ENCODE peak calls at places on chromosomes 11 and 22, in six cellular contexts. P is mammary epithelial cell, L is MM.1S, U is GM23338, K is PC-3, V is Karpas-422. R is an unnamed sample. For H3K79me2, the result is how much of the 10 kb centered on the place peaks cover.

GRCh38 chr22:26975381-26975780 is 318.0 kb downstream of the MIAT start:
- DNase-seq in P (no peak), L (no peak), U (no peak), K (no peak), V (no peak), R (no peak)

GRCh38 chr11:11426226-11426915 is 73.3 kb upstream of the CSNK2A3 start:
- DNase-seq in P (peak), L (no peak), U (no peak), K (peak), V (no peak), R (no peak)

GRCh38 chr11:94046796-94047195 is 25.6 kb downstream of the HEPHL1 start:
- DNase-seq in P (peak), L (no peak), U (no peak), K (peak), V (no peak), R (no peak)

GRCh38 chr11:95359323-95359656 is 128.3 kb upstream of the SESN3 start:
- DNase-seq in P (no peak), L (no peak), U (no peak), K (no peak), V (no peak), R (no peak)

GRCh38 chr11:126834149-126834548 is 166.4 kb downstream of the KIRREL3 start:
- DNase-seq in P (peak), L (no peak), U (no peak), K (no peak), V (no peak), R (no peak)

GRCh38 chr11:133832096-133833081 is 12.9 kb downstream of the SPATA19 start:
- DNase-seq in P (no peak), L (no peak), U (no peak), K (no peak), V (peak), R (no peak)

GRCh38 chr11:29018631-29019030 is 910.4 kb downstream of the METTL15 start:
- DNase-seq in P (peak), L (no peak), U (no peak), K (peak), V (no peak), R (peak)

GRCh38 chr11:44065851-44066731 is at the start of gene ACCS:
- DNase-seq in P (peak), L (peak), U (peak), K (peak), V (peak), R (peak)

GRCh38 chr22:28819253-28820096 is 19.1 kb upstream of the XBP1 start:
- DNase-seq in P (no peak), L (peak), U (no peak), K (peak), V (no peak), R (no peak)

GRCh38 chr11:72391638-72392423 is 42.5 kb downstream of the CLPB start:
- DNase-seq in P (no peak), L (no peak), U (no peak), K (no peak), V (peak), R (no peak)

GRCh38 chr22:44422742-44423370 is 75.2 kb downstream of the RTL6 start:
- DNase-seq in P (no peak), L (no peak), U (no peak), K (peak), V (no peak), R (peak)

GRCh38 chr11:95345243-95345642 is 114.2 kb upstream of the SESN3 start:
- DNase-seq in P (peak), L (no peak), U (no peak), K (no peak), V (no peak), R (no peak)

GRCh38 chr22:44147821-44148574 is 32.7 kb upstream of the PARVG start:
- DNase-seq in P (no peak), L (no peak), U (peak), K (no peak), V (no peak), R (peak)

GRCh38 chr22:30574095-30574981 is at the start of gene GAL3ST1:
- DNase-seq in P (no peak), L (no peak), U (peak), K (no peak), V (no peak), R (peak)

GRCh38 chr22:26662160-26662559 is 4.8 kb downstream of the MIAT start:
- DNase-seq in P (no peak), L (no peak), U (no peak), K (no peak), V (no peak), R (no peak)

GRCh38 chr11:112977620-112978212 is 16.5 kb downstream of the NCAM1 start:
- DNase-seq in P (peak), L (no peak), U (no peak), K (no peak), V (no peak), R (no peak)

GRCh38 chr22:32836286-32836859 is 34.9 kb downstream of the TIMP3 start:
- DNase-seq in P (no peak), L (peak), U (peak), K (peak), V (peak), R (peak)

GRCh38 chr22:47154621-47155081 is 392.2 kb downstream of the TBC1D22A start:
- DNase-seq in P (peak), L (no peak), U (no peak), K (peak), V (no peak), R (no peak)

GRCh38 chr11:114319716-114320328 is 23.6 kb downstream of the NNMT start:
- DNase-seq in P (no peak), L (peak), U (peak), K (no peak), V (no peak), R (peak)

GRCh38 chr11:44484211-44484610 is 81.3 kb upstream of the CD82 start:
- DNase-seq in P (peak), L (no peak), U (peak), K (peak), V (peak), R (peak)

GRCh38 chr11:118251858-118252652 is at the start of gene MPZL3:
- DNase-seq in P (peak), L (peak), U (peak), K (peak), V (peak), R (peak)

GRCh38 chr11:69216609-69217008 is 60.9 kb downstream of the SMIM38 start:
- DNase-seq in P (no peak), L (no peak), U (no peak), K (no peak), V (no peak), R (no peak)

GRCh38 chr22:44884968-44885805 is 124.6 kb downstream of the PHF21B start:
- DNase-seq in P (no peak), L (no peak), U (no peak), K (peak), V (no peak), R (peak)

GRCh38 chr11:62370743-62371440 is 33.6 kb downstream of the ASRGL1 start:
- DNase-seq in P (no peak), L (no peak), U (peak), K (no peak), V (no peak), R (no peak)

GRCh38 chr11:57031541-57031940 is 42.8 kb downstream of the OR5AK2 start:
- DNase-seq in P (no peak), L (no peak), U (no peak), K (no peak), V (no peak), R (no peak)
- H3K4me3 ChIP-seq in P (no peak), L (no peak), U (no peak), K (no peak), V (no peak), R (no peak)

GRCh38 chr22:39664485-39665200 is 94.1 kb downstream of the CACNA1I start:
- DNase-seq in P (no peak), L (no peak), U (peak), K (no peak), V (no peak), R (peak)
- H3K79me2 ChIP-seq in P (under half), L (under half), U (under half), K (under half), V (under half), R (under half)

DNA sequence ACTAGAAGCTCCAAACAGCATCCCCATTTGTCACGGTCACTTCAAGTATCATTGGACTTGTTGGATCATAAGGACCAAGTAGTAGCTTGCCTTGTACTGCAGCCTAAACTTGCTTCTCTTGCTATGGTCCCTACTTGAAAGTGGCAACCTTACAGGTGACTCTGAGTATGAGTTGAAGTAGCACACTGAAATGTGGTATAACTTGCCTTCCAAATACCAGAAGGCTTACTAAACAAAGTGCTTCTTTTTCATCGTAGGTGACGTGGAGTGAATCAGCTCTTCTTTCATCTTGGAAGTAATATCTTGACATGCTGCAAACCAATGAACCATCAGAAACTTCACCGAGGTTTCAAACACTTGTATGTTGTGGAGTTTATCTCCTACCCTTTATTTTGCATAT is 169.0 kb upstream of the DDI1 start:
- DNase-seq in P (peak), L (no peak), U (no peak), K (no peak), V (no peak), R (no peak)
- H3K4me2 ChIP-seq in P (no peak), L (no peak), U (no peak), K (no peak), V (no peak), R (no peak)

GRCh38 chr11:627273-627585 is 248 bp upstream of the SCT start:
- DNase-seq in P (no peak), L (no peak), U (no peak), K (no peak), V (no peak), R (no peak)

GRCh38 chr11:626475-627272 is at the start of gene SCT:
- DNase-seq in P (no peak), L (no peak), U (no peak), K (no peak), V (no peak), R (no peak)

GRCh38 chr11:623999-624704 is 603 bp downstream of the CDHR5 start:
- DNase-seq in P (peak), L (no peak), U (no peak), K (peak), V (no peak), R (no peak)

GRCh38 chr11:624705-625635 is at the start of gene CDHR5:
- DNase-seq in P (no peak), L (no peak), U (no peak), K (no peak), V (no peak), R (no peak)

GRCh38 chr11:625636-626319 is 1.0 kb upstream of the CDHR5 start:
- DNase-seq in P (no peak), L (no peak), U (no peak), K (no peak), V (no peak), R (no peak)
- H3K4me3 ChIP-seq in P (no peak), L (no peak), U (no peak), K (no peak), V (no peak), R (no peak)

GRCh38 chr11:31267720-31268119 is 101.8 kb downstream of the DCDC1 start:
- DNase-seq in P (no peak), L (no peak), U (no peak), K (no peak), V (no peak), R (no peak)
- H3K79me2 ChIP-seq in P (under half), L (under half), U (under half), K (under half), V (under half), R (under half)

DNA sequence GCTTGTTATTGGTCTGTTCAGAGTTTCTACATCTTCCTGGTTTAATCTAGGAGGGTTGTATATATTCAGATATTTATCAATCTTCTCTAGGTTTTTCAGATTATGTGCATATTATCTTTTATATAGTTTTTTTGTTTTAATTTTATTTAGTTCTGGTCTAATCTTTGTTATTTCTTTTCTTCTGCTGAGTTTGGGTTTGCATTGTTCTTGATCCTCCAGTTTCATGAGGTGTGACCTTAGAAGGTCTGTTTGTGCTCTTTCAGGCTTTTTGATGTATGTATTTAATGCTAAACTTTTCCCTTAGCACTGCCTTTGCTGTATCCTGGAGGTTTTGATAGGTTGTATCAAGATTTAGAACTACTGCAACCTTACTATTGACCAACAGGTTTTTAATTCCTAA is 117.7 kb downstream of the VPREB1 start:
- DNase-seq in P (no peak), L (no peak), U (no peak), K (no peak), V (no peak), R (no peak)
- H3K4me2 ChIP-seq in P (no peak), L (no peak), U (no peak), K (no peak), V (no peak), R (no peak)

DNA sequence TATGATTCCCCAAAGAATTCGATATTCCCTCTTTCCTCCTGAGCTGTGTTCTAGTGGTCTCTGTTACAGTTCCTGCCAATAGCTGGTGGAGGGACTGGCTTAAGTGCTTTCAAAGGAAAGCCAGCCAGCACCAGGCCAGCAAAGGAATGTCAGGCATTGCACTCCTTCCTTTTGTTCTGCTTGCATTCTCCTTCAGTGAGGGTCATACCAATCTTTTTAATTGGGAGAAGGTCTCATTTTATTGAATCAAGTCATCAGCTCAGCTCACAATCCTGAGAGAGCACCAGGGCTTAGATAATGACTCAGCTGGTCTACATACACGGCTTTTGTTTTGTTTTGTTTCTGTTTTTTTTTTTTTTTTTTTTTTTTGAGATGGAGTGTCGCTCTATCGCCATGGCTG is 222.9 kb downstream of the NAV2 start:
- DNase-seq in P (peak), L (no peak), U (peak), K (peak), V (no peak), R (peak)
- H3K4me3 ChIP-seq in P (no peak), L (no peak), U (no peak), K (no peak), V (no peak), R (no peak)

GRCh38 chr22:43004362-43005035 is 10.4 kb downstream of the PACSIN2 start:
- DNase-seq in P (no peak), L (no peak), U (no peak), K (no peak), V (no peak), R (no peak)
- H3K79me2 ChIP-seq in P (half or more), L (half or more), U (half or more), K (half or more), V (under half), R (half or more)

DNA sequence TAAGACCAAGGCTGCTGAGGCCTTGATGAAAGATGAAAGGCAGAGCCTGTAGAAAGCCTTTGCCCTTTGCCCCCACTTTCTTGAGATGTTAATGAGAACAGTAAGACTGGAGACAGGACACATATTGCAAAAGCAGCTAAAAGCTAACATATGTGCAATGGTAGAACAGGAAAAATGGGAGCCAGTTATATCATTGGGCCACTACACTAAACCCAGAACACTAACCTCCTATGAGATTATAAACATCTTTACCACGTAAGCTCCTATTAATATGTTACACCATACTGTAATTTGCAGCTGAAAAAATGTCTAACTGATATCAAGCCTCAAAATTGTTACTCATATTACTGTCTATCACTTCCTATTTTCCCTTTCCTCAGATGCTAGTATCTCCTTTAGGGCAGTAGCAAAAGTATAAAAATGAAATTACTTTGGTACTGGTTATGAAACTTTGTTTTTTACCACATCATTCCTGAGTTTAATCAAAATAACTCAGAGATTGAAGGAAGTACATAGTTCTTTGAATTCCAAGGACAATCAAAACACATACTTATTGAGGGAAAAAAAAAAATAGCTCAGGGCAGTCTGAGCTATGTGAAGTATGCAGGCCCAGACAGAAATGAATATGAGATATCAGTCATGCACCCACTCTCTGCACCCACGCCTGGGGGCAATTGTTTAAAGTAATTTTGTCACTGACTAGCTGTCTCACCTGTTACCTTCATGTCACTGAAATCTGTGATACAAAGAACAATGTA is 9.1 kb downstream of the HPS5 start:
- DNase-seq in P (peak), L (no peak), U (no peak), K (no peak), V (no peak), R (no peak)
- H3K4me2 ChIP-seq in P (peak), L (no peak), U (no peak), K (no peak), V (no peak), R (no peak)